ENCODE peak calls at places on chromosome 5, in four cellular contexts. A is A549, C is IMR-90, I is K562. J is an unnamed sample.

GRCh38 chr5:18091758-18092157 is 457.5 kb downstream of the TAF11L14 start:
- DNase-seq in I (no peak), A (no peak), C (no peak), J (no peak)

GRCh38 chr5:58542709-58543108 is 40.2 kb upstream of the RAB3C start:
- DNase-seq in A (no peak), I (no peak), C (no peak), J (no peak)

GRCh38 chr5:96614110-96614691 is 48.0 kb upstream of the CAST start:
- DNase-seq in I (peak), C (peak), A (peak), J (peak)

GRCh38 chr5:72244862-72245371 is 75.1 kb downstream of the MRPS27 start:
- DNase-seq in I (peak), C (peak), A (peak), J (no peak)

GRCh38 chr5:179858241-179858585 is 404 bp downstream of the MRNIP start:
- DNase-seq in C (peak), I (peak), A (no peak), J (peak)

GRCh38 chr5:368162-369084 is 46.9 kb downstream of the AHRR start:
- DNase-seq in A (no peak), C (peak), I (no peak), J (peak)

GRCh38 chr5:28779161-28779754 is 1740.9 kb upstream of the CDH9 start:
- DNase-seq in A (peak), C (no peak), I (peak), J (no peak)

GRCh38 chr5:157476699-157477408 is 16.8 kb downstream of the NIPAL4 start:
- DNase-seq in I (peak), C (peak), A (peak), J (no peak)

GRCh38 chr5:68265347-68265746 is 49.8 kb downstream of the PIK3R1 start:
- DNase-seq in A (no peak), I (no peak), C (no peak), J (no peak)

GRCh38 chr5:180069589-180070247 is 1.8 kb downstream of the RNF130 start:
- DNase-seq in A (no peak), I (peak), C (no peak), J (no peak)

GRCh38 chr5:7348168-7348802 is 47.7 kb upstream of the ADCY2 start:
- DNase-seq in C (no peak), I (no peak), A (no peak), J (no peak)

GRCh38 chr5:85148701-85149100 is 764.0 kb upstream of the EDIL3 start:
- DNase-seq in C (no peak), A (no peak), I (no peak), J (no peak)

GRCh38 chr5:180494510-180495181 is 467 bp downstream of the CNOT6 start:
- DNase-seq in A (peak), I (peak), C (no peak), J (no peak)

GRCh38 chr5:142515036-142515435 is 170.9 kb downstream of the FGF1 start:
- DNase-seq in I (no peak), C (no peak), A (no peak), J (no peak)

GRCh38 chr5:76716456-76717157 is 681 bp downstream of the F2R start:
- DNase-seq in I (peak), A (peak), C (no peak), J (no peak)

GRCh38 chr5:179504191-179504590 is 46.2 kb upstream of the RUFY1 start:
- DNase-seq in I (no peak), C (no peak), A (no peak), J (no peak)

GRCh38 chr5:119583684-119584083 is 45.7 kb upstream of the FAM170A start:
- DNase-seq in I (no peak), A (no peak), C (no peak), J (peak)

GRCh38 chr5:23268136-23268535 is 239.3 kb upstream of the PRDM9 start:
- DNase-seq in C (no peak), A (no peak), I (peak), J (no peak)

GRCh38 chr5:6812800-6813731 is 99.8 kb downstream of the TENT4A start:
- DNase-seq in A (no peak), C (peak), I (no peak), J (no peak)

GRCh38 chr5:149177339-149177843 is 36.1 kb downstream of the ABLIM3 start:
- DNase-seq in A (no peak), C (no peak), I (no peak), J (no peak)

GRCh38 chr5:72328172-72328571 is 8.0 kb downstream of the PTCD2 start:
- DNase-seq in I (no peak), C (peak), A (peak), J (no peak)

GRCh38 chr5:76473676-76474075 is 70.6 kb downstream of the IQGAP2 start:
- DNase-seq in C (no peak), A (no peak), I (peak), J (no peak)

GRCh38 chr5:71882826-71883744 is 164.0 kb downstream of the CARTPT start:
- DNase-seq in A (peak), C (peak), I (no peak), J (no peak)

GRCh38 chr5:115751176-115751575 is 65.3 kb downstream of the CDO1 start:
- DNase-seq in I (no peak), C (no peak), A (no peak), J (no peak)

GRCh38 chr5:142046191-142046590 is 33.4 kb upstream of the GNPDA1 start:
- DNase-seq in I (peak), C (no peak), A (no peak), J (no peak)

GRCh38 chr5:173472164-173472563 is 143.9 kb upstream of the STC2 start:
- DNase-seq in A (peak), I (no peak), C (peak), J (no peak)

GRCh38 chr5:25285116-25285515 is 640.3 kb upstream of the CDH10 start:
- DNase-seq in I (no peak), A (no peak), C (no peak), J (no peak)

GRCh38 chr5:178524093-178524882 is 65.9 kb downstream of the COL23A1 start:
- DNase-seq in A (no peak), C (no peak), I (no peak), J (no peak)

DNA sequence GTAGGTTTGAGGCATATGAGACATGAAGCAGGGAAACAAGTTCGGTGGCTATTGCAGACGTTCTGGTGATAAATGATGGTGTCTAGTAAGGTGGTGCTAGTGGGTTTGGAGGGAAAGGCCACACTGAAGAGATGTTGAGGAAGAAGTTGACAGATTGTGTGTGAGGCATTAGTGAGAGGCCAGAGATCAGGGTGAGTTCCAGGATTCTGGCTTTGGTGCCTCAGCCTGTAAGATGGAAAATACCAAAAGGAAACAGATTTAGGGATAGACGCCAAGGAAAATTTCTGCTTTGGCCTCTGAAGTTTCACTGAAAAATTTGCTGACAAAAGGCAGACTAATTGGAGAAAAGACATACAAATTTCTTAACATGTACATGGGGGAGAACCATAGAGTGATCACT is 6.4 kb upstream of the PAIP1 start:
- DNase-seq in A (no peak), I (no peak), C (no peak), J (no peak)
- TF ChIP-seq ELK1 in A (no peak), I (no peak), C (no peak), J (no peak)

GRCh38 chr5:14305045-14305444 is 161.9 kb downstream of the TRIO start:
- DNase-seq in C (peak), A (peak), I (peak), J (no peak)
- TF ChIP-seq RAD21 in C (no peak), A (no peak), I (no peak), J (no peak)

DNA sequence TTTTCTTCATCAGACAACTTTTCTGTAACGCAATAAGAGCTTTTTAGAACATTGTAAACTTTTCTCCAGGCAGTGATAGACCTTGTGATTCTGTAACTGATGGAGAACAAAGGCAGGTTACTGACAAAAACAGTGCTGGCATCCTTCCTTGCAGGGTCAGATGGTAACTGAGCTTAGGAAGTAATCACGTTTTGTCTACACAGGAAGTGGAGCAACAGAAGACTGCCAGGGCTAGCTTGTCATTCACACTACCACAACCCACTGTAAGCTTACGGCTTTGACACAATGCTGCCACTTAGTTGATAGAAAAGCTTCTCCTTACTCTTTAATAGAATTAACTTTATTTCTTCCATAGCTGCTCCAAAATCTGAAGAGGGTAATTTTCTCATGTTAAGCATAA is 46.8 kb downstream of the FBN2 start:
- DNase-seq in C (peak), I (no peak), A (no peak), J (no peak)
- TF ChIP-seq ELK1 in C (no peak), I (no peak), A (no peak), J (no peak)

DNA sequence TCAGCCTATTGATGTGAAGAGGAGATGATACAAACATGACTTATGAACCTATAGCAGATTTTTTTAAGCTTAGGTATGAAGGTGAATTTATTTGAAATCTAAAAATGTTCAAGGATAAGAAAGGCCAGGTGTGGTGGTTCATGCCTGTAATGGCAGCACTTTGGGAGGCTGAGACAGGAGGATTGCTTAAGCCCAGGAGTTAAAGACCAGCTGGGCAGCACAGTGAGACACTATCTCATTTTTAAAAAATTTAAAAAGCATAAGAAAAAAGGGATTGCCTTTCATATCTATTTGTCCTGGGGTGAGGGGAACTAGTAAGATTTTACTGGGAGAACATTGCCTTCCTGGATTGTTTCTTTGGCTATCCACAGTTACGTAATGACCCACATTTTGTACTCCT is 40.8 kb upstream of the SRP19 start:
- DNase-seq in C (no peak), A (no peak), I (no peak), J (no peak)
- TF ChIP-seq RAD21 in C (no peak), A (no peak), I (no peak), J (no peak)

DNA sequence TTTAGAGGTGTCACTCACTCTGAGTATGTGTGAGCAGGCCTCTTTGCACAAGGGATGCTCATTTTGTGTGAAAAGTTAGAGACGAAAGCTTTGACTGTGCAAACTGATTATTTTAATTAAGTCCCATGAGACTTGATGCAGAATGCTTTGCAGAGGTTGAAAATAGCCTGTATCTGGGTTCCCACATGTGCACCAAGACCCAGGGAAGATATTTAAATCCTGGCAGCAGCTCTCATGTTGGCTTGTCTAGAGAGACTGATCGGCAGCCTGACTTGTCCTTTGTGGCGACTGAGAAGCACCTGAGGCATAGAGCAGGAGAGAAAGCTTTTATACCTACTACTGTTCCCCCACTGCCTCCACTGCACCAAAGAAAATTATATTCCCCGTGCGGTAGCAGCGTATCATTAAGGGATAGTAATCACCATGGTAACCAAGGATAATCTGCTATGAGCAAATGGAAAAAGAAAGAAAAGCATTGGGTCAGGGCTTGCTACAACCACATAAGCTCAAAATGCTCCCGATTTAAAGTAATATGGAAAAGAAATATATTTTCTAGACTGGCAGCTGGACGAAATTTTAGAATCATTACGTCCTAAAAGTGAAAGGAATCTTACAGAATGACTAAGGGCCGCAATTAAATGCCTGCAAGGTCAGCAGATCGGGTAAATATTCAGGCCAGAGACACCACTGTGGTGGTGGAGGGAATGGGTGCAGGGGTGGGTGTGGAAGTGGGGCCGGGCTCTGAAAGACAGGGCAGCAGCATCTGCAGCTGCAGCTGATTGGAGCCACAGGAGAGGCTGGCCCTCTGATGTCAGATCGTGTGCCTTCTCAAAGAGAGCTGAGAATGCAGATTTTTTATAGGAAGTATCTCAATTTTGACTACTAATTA is 135.3 kb upstream of the EPB41L4A start:
- DNase-seq in C (no peak), I (no peak), A (no peak), J (no peak)
- TF ChIP-seq ELK1 in C (no peak), I (no peak), A (no peak), J (no peak)

DNA sequence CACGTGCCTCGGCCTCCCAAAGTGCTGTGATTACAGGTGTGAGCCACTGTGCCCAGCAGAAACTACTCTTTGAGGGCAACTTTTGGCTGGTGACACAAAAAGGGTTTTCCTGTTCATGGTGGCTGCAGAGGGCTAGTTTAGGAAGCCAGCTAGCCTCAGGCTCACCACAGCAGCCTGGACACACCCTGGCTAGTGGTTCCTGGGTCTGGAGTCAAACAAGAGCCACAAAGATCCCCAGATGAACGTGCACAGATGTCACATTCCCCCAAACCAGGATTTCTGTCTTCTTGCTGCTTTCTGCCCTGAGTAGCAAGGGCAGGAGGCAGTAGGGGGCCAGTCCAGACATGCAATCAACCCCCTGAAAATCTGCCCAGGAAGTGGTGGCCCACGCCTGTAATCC is 6.8 kb downstream of the HBEGF start:
- DNase-seq in I (no peak), C (no peak), A (no peak), J (no peak)
- TF ChIP-seq RAD21 in I (no peak), C (no peak), A (no peak), J (no peak)

DNA sequence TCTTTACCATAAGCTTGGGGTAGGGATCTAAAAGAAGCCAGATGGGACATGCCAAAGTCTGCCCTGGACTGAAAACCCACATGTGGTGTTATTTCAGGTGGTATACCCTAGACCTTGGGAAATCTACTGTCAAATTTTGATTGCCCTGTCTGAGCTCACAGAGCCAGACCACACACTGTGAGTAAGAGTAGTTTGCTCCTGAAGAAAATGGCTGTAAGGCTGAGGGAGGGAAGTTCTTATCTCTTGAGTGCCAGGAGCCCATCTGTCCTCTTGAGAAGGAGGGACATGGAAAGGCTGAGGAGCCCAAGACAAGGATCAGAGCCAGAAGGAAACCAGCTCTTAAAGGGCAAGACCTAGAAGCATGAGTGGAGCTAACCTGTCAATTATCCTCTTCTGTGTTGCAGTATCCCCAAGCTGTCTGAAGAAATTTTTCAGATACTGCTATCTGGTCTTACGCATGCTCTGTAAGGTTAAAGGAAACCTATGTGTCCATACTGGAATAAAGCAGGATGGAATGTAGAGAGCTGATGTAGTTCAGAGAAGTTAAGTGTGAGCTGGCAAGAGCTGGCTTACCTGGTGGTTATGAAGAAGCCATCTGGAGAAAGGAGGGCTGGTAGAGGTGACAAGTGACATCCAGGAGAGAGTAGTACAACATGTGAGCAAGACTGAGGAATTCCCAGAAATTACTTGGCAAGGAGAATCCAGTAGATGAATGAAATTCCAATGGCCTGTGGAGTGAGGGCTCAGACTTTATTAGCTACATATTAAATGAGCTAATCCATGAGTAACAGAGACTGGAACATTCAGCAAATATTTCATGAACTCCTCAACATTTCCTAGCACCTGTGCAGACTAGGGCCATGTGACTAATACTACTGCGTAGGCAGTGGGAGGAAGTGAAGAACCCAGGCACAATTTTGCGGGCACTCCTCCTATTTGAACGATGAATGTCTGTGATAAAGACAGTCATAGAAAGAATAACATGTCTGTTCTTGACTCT is 389.1 kb upstream of the KIF2A start:
- DNase-seq in C (peak), A (peak), I (peak), J (no peak)
- TF ChIP-seq ELK1 in C (no peak), A (no peak), I (no peak), J (no peak)

DNA sequence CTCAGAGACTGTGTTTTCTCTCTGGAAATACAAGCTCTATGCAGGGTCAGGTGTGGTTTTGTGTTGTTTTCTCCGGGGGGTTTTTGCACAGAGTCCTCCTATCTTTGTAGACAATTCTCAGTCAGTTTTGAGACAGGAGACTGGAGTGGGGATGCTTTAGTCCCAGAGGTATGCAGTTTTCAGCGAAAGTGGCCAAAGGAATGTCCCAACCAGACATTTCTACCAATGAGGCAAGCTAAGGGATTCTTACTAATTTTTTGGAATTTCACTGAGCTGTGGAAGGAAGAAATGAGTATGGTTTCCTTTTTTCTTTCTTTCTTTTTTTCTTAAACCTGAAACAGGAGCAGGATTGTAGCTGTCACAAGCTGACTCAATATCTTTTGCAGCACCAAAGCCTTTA is 35.3 kb upstream of the PLPP1 start:
- DNase-seq in A (no peak), I (no peak), C (peak), J (no peak)
- TF ChIP-seq RAD21 in A (no peak), I (no peak), C (no peak), J (no peak)

GRCh38 chr5:124908603-124909451 is 162.4 kb upstream of the ZNF608 start:
- DNase-seq in C (peak), I (no peak), A (no peak), J (peak)
- TF ChIP-seq ELK1 in C (no peak), I (no peak), A (no peak), J (no peak)

GRCh38 chr5:78734094-78734845 is 85.7 kb upstream of the LHFPL2 start:
- DNase-seq in C (no peak), I (no peak), A (peak), J (no peak)
- TF ChIP-seq RAD21 in C (no peak), I (no peak), A (no peak), J (no peak)